ENCODE peak calls at places on chromosomes 11 and 22, in seven cellular contexts. One of them, this sample, is unnamed.

GRCh38 chr11:6438979-6439571 is 1.7 kb downstream of the HPX start:
- DNase-seq in fibroblast of mammary gland: peak
- DNase-seq in MM.1S: peak
- DNase-seq in SK-N-SH: peak
- DNase-seq in H7: peak
- DNase-seq in naive thymus-derived CD4-positive, alpha-beta T cell: peak
- DNase-seq in neuronal stem cell: peak
- DNase-seq in this sample: peak

GRCh38 chr11:46363455-46363920 is 16.2 kb downstream of the DGKZ start:
- DNase-seq in fibroblast of mammary gland: peak
- DNase-seq in MM.1S: no peak
- DNase-seq in SK-N-SH: peak
- DNase-seq in H7: no peak
- DNase-seq in naive thymus-derived CD4-positive, alpha-beta T cell: no peak
- DNase-seq in neuronal stem cell: no peak
- DNase-seq in this sample: no peak

GRCh38 chr11:130827697-130828377 is 88.4 kb downstream of the SNX19 start:
- DNase-seq in fibroblast of mammary gland: peak
- DNase-seq in MM.1S: peak
- DNase-seq in SK-N-SH: peak
- DNase-seq in H7: peak
- DNase-seq in naive thymus-derived CD4-positive, alpha-beta T cell: no peak
- DNase-seq in neuronal stem cell: peak
- DNase-seq in this sample: no peak

GRCh38 chr11:72015511-72016061 is 16.9 kb downstream of the IL18BP start:
- DNase-seq in fibroblast of mammary gland: peak
- DNase-seq in MM.1S: no peak
- DNase-seq in SK-N-SH: no peak
- DNase-seq in H7: peak
- DNase-seq in naive thymus-derived CD4-positive, alpha-beta T cell: no peak
- DNase-seq in neuronal stem cell: no peak
- DNase-seq in this sample: no peak

GRCh38 chr11:57327721-57328120 is 3.0 kb upstream of the TNKS1BP1 start:
- DNase-seq in fibroblast of mammary gland: no peak
- DNase-seq in MM.1S: no peak
- DNase-seq in SK-N-SH: no peak
- DNase-seq in H7: no peak
- DNase-seq in naive thymus-derived CD4-positive, alpha-beta T cell: no peak
- DNase-seq in neuronal stem cell: no peak
- DNase-seq in this sample: no peak

GRCh38 chr11:7511405-7511804 is 2.4 kb upstream of the PPFIBP2 start:
- DNase-seq in fibroblast of mammary gland: no peak
- DNase-seq in MM.1S: peak
- DNase-seq in SK-N-SH: no peak
- DNase-seq in H7: no peak
- DNase-seq in naive thymus-derived CD4-positive, alpha-beta T cell: no peak
- DNase-seq in neuronal stem cell: no peak
- DNase-seq in this sample: no peak

GRCh38 chr11:11218287-11218986 is 134.6 kb downstream of the CSNK2A3 start:
- DNase-seq in fibroblast of mammary gland: no peak
- DNase-seq in MM.1S: peak
- DNase-seq in SK-N-SH: no peak
- DNase-seq in H7: no peak
- DNase-seq in naive thymus-derived CD4-positive, alpha-beta T cell: no peak
- DNase-seq in neuronal stem cell: no peak
- DNase-seq in this sample: no peak

GRCh38 chr22:28629420-28630184 is 50.0 kb downstream of the TTC28 start:
- DNase-seq in fibroblast of mammary gland: peak
- DNase-seq in MM.1S: no peak
- DNase-seq in SK-N-SH: no peak
- DNase-seq in H7: peak
- DNase-seq in naive thymus-derived CD4-positive, alpha-beta T cell: no peak
- DNase-seq in neuronal stem cell: no peak
- DNase-seq in this sample: no peak

GRCh38 chr11:118632577-118633318 is 25.3 kb downstream of the PHLDB1 start:
- DNase-seq in fibroblast of mammary gland: no peak
- DNase-seq in MM.1S: no peak
- DNase-seq in SK-N-SH: no peak
- DNase-seq in H7: no peak
- DNase-seq in naive thymus-derived CD4-positive, alpha-beta T cell: no peak
- DNase-seq in neuronal stem cell: no peak
- DNase-seq in this sample: no peak

GRCh38 chr11:118633319-118633690 is 25.9 kb downstream of the PHLDB1 start:
- DNase-seq in fibroblast of mammary gland: peak
- DNase-seq in MM.1S: no peak
- DNase-seq in SK-N-SH: no peak
- DNase-seq in H7: no peak
- DNase-seq in naive thymus-derived CD4-positive, alpha-beta T cell: no peak
- DNase-seq in neuronal stem cell: no peak
- DNase-seq in this sample: no peak

GRCh38 chr11:118635237-118635591 is 27.8 kb downstream of the PHLDB1 start:
- DNase-seq in fibroblast of mammary gland: no peak
- DNase-seq in MM.1S: no peak
- DNase-seq in SK-N-SH: no peak
- DNase-seq in H7: no peak
- DNase-seq in naive thymus-derived CD4-positive, alpha-beta T cell: no peak
- DNase-seq in neuronal stem cell: no peak
- DNase-seq in this sample: no peak

GRCh38 chr11:118634435-118635236 is 27.2 kb downstream of the PHLDB1 start:
- DNase-seq in fibroblast of mammary gland: peak
- DNase-seq in MM.1S: peak
- DNase-seq in SK-N-SH: peak
- DNase-seq in H7: peak
- DNase-seq in naive thymus-derived CD4-positive, alpha-beta T cell: no peak
- DNase-seq in neuronal stem cell: no peak
- DNase-seq in this sample: no peak

DNA sequence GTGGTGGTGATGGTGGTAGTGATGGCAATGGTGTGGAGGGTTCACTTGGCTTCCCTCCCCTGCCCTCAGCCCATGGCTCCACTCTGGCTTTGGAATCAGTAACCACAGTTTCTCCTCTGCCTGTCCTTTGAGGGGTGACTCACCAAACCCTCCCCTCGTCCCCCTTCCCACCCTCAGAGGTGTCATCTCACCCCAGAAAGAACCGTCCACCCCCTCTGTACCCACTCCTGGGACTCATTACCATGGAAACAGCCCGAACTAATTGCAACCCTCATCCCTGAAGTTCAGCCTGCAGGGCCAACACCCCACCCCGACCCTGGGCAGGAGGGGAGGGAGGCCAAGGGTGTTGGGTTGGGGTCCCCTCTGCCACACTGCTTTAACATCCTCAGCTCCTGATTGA is 26.6 kb downstream of the PHLDB1 start:
- DNase-seq in fibroblast of mammary gland: peak
- DNase-seq in MM.1S: no peak
- DNase-seq in SK-N-SH: no peak
- DNase-seq in H7: no peak
- DNase-seq in naive thymus-derived CD4-positive, alpha-beta T cell: no peak
- DNase-seq in neuronal stem cell: no peak
- DNase-seq in this sample: no peak
- H3K4me3 ChIP-seq in fibroblast of mammary gland: no peak
- H3K4me3 ChIP-seq in MM.1S: no peak
- H3K4me3 ChIP-seq in SK-N-SH: no peak
- H3K4me3 ChIP-seq in H7: no peak
- H3K4me3 ChIP-seq in naive thymus-derived CD4-positive, alpha-beta T cell: no peak
- H3K4me3 ChIP-seq in neuronal stem cell: no peak
- H3K4me3 ChIP-seq in this sample: no peak

DNA sequence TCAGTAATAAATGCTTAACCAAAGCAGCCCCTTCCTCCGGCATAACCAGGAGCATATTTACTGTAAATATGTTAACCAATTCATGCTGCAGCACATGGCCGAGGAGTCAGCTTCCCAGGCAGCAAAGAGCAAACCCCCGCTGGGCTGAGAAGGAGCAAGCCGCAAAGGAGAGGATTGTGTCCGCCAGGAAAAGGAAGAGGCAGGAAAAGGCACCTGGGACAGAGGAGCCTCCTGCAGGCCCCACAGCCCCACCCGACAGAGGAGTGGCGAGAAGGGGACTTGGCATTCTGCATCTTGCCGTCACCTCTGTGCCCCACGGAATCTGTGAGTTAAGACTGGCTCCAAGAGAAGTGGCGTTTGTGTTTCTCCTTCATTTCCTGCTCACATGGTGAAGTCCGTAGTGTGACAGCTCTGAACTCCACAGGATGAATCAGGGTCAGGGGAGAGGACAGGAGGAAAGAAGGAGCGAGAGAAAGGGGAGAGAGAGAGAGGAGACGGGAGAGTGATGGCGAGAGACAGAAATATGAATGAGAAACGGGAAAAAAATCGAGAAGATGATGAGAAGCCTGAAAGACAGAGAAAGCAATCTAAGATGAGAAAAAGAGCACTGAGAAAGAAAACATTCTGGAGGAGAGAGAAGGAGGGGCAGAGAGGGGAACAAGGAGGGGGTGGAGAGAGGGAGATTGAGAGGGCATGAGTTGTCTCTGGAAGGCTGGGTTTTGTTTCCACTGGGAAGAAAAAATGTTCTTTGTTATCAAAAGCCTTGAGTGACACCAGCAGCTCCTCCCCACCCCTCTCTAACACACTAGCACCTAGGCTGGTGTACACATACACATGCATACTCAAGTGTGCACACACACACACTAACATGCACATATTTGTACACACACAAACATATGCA is 489.6 kb downstream of the MN1 start:
- DNase-seq in fibroblast of mammary gland: no peak
- DNase-seq in MM.1S: no peak
- DNase-seq in SK-N-SH: no peak
- DNase-seq in H7: peak
- DNase-seq in naive thymus-derived CD4-positive, alpha-beta T cell: no peak
- DNase-seq in neuronal stem cell: no peak
- DNase-seq in this sample: no peak
- H3K4me3 ChIP-seq in fibroblast of mammary gland: no peak
- H3K4me3 ChIP-seq in MM.1S: no peak
- H3K4me3 ChIP-seq in SK-N-SH: no peak
- H3K4me3 ChIP-seq in H7: peak
- H3K4me3 ChIP-seq in naive thymus-derived CD4-positive, alpha-beta T cell: no peak
- H3K4me3 ChIP-seq in neuronal stem cell: peak
- H3K4me3 ChIP-seq in this sample: no peak

GRCh38 chr11:12288212-12288933 is 89.0 kb upstream of the PARVA start:
- DNase-seq in fibroblast of mammary gland: peak
- DNase-seq in MM.1S: peak
- DNase-seq in SK-N-SH: peak
- DNase-seq in H7: peak
- DNase-seq in naive thymus-derived CD4-positive, alpha-beta T cell: no peak
- DNase-seq in neuronal stem cell: peak
- DNase-seq in this sample: peak

GRCh38 chr11:12287374-12288211 is 89.8 kb upstream of the PARVA start:
- DNase-seq in fibroblast of mammary gland: peak
- DNase-seq in MM.1S: no peak
- DNase-seq in SK-N-SH: peak
- DNase-seq in H7: peak
- DNase-seq in naive thymus-derived CD4-positive, alpha-beta T cell: no peak
- DNase-seq in neuronal stem cell: peak
- DNase-seq in this sample: no peak

GRCh38 chr11:12290477-12290922 is 86.9 kb upstream of the PARVA start:
- DNase-seq in fibroblast of mammary gland: no peak
- DNase-seq in MM.1S: no peak
- DNase-seq in SK-N-SH: peak
- DNase-seq in H7: no peak
- DNase-seq in naive thymus-derived CD4-positive, alpha-beta T cell: no peak
- DNase-seq in neuronal stem cell: no peak
- DNase-seq in this sample: no peak

GRCh38 chr11:12289667-12290476 is 87.5 kb upstream of the PARVA start:
- DNase-seq in fibroblast of mammary gland: no peak
- DNase-seq in MM.1S: no peak
- DNase-seq in SK-N-SH: peak
- DNase-seq in H7: no peak
- DNase-seq in naive thymus-derived CD4-positive, alpha-beta T cell: no peak
- DNase-seq in neuronal stem cell: no peak
- DNase-seq in this sample: no peak

DNA sequence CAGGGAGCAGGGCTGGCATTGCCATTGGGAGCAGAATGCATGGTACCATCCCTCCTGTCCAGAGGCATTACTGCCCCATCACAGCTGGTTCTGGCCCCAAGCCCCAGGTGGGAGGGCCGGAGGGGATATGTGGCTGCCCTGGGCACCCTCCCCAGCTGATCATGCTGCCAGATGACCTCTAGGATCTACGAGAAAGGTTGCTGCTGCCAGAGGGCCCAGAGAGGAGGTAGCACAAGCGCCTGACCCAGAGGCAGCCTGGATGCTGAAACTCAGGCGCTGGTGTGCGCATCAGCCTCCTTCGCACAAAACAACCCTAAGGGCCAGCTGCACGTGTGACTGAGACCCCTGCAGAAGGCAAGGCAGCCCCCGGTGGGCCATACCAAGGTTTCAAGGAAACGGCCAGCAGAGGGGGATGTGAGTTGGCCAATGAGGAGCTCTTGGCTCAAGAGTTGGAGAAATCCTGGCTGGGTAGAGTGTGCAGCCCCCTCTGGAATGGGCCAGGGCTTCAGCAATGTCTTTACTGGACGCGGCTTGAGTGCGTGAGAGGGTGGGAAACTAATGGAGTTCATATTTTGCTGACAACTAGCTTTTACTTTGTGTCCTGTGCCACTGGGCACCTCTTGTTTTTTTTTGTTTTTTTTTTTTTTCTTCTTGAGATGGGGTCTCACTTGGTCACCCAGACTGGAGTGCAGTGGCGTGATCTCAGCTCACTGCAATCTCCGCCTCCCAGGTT is 88.3 kb upstream of the PARVA start:
- DNase-seq in fibroblast of mammary gland: no peak
- DNase-seq in MM.1S: no peak
- DNase-seq in SK-N-SH: no peak
- DNase-seq in H7: no peak
- DNase-seq in naive thymus-derived CD4-positive, alpha-beta T cell: no peak
- DNase-seq in neuronal stem cell: no peak
- DNase-seq in this sample: no peak
- H3K4me3 ChIP-seq in fibroblast of mammary gland: no peak
- H3K4me3 ChIP-seq in MM.1S: no peak
- H3K4me3 ChIP-seq in SK-N-SH: no peak
- H3K4me3 ChIP-seq in H7: no peak
- H3K4me3 ChIP-seq in naive thymus-derived CD4-positive, alpha-beta T cell: no peak
- H3K4me3 ChIP-seq in neuronal stem cell: no peak
- H3K4me3 ChIP-seq in this sample: no peak

GRCh38 chr11:122804796-122805195 is 33.5 kb upstream of the CRTAM start:
- DNase-seq in fibroblast of mammary gland: no peak
- DNase-seq in MM.1S: no peak
- DNase-seq in SK-N-SH: no peak
- DNase-seq in H7: no peak
- DNase-seq in naive thymus-derived CD4-positive, alpha-beta T cell: no peak
- DNase-seq in neuronal stem cell: no peak
- DNase-seq in this sample: no peak

GRCh38 chr11:122809861-122810260 is 28.4 kb upstream of the CRTAM start:
- DNase-seq in fibroblast of mammary gland: no peak
- DNase-seq in MM.1S: no peak
- DNase-seq in SK-N-SH: no peak
- DNase-seq in H7: no peak
- DNase-seq in naive thymus-derived CD4-positive, alpha-beta T cell: no peak
- DNase-seq in neuronal stem cell: no peak
- DNase-seq in this sample: no peak

GRCh38 chr11:122811721-122812120 is 26.6 kb upstream of the CRTAM start:
- DNase-seq in fibroblast of mammary gland: no peak
- DNase-seq in MM.1S: no peak
- DNase-seq in SK-N-SH: no peak
- DNase-seq in H7: no peak
- DNase-seq in naive thymus-derived CD4-positive, alpha-beta T cell: no peak
- DNase-seq in neuronal stem cell: no peak
- DNase-seq in this sample: no peak

GRCh38 chr11:122807731-122808485 is 30.4 kb upstream of the CRTAM start:
- DNase-seq in fibroblast of mammary gland: peak
- DNase-seq in MM.1S: no peak
- DNase-seq in SK-N-SH: no peak
- DNase-seq in H7: no peak
- DNase-seq in naive thymus-derived CD4-positive, alpha-beta T cell: no peak
- DNase-seq in neuronal stem cell: no peak
- DNase-seq in this sample: no peak

DNA sequence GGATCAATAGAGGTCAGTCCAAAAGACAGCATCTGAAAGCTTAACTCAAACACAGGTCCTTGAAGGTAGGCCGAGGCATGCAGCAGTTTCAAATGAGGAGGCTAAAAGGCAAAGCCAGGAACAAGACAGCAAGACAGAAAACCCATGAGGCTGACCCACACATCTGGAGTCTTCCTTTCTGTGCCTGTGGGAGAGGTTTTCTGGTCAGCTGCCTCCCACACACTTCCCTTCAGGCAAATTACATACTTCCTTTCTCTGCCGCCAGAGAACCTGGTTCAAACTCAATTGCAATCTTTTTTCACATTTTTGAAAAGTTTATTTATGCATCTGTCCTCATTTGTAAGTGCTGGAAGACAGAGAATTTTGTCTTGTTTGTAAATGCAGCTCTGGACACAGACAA is 29.8 kb upstream of the CRTAM start:
- DNase-seq in fibroblast of mammary gland: peak
- DNase-seq in MM.1S: no peak
- DNase-seq in SK-N-SH: no peak
- DNase-seq in H7: no peak
- DNase-seq in naive thymus-derived CD4-positive, alpha-beta T cell: no peak
- DNase-seq in neuronal stem cell: no peak
- DNase-seq in this sample: no peak
- H3K4me3 ChIP-seq in fibroblast of mammary gland: no peak
- H3K4me3 ChIP-seq in MM.1S: no peak
- H3K4me3 ChIP-seq in SK-N-SH: no peak
- H3K4me3 ChIP-seq in H7: no peak
- H3K4me3 ChIP-seq in naive thymus-derived CD4-positive, alpha-beta T cell: no peak
- H3K4me3 ChIP-seq in neuronal stem cell: no peak
- H3K4me3 ChIP-seq in this sample: no peak